ENCODE peak calls at places on chromosomes 7 and 10, in ten cellular contexts. U, B, S, J, I, Y, P, C, F and R are unnamed samples.

GRCh38 chr7:129468547-129468946 is 33.8 kb upstream of the SMKR1 start:
- DNase-seq in U (no peak), B (no peak), S (no peak), J (no peak), I (no peak), Y (no peak), P (no peak), C (no peak), F (no peak), R (peak)

GRCh38 chr7:101258243-101258731 is 13.4 kb upstream of the FIS1 start:
- DNase-seq in U (peak), B (no peak), S (no peak), J (no peak), I (no peak), Y (no peak), P (peak), C (no peak), F (no peak), R (no peak)

GRCh38 chr10:132873395-132873794 is 69.0 kb downstream of the CFAP46 start:
- DNase-seq in U (no peak), B (no peak), S (no peak), J (no peak), I (no peak), Y (no peak), P (no peak), C (no peak), F (no peak), R (no peak)

GRCh38 chr7:134660961-134661376 is 14.3 kb downstream of the BPGM start:
- DNase-seq in U (peak), B (no peak), S (no peak), J (no peak), I (no peak), Y (peak), P (peak), C (peak), F (peak), R (no peak)

GRCh38 chr10:51729822-51730530 is 30.6 kb upstream of the CSTF2T start:
- DNase-seq in U (no peak), B (no peak), S (no peak), J (no peak), I (no peak), Y (no peak), P (no peak), C (no peak), F (no peak), R (no peak)

GRCh38 chr7:68684246-68684850 is 913.9 kb upstream of the AUTS2 start:
- DNase-seq in U (peak), B (no peak), S (no peak), J (no peak), I (no peak), Y (peak), P (no peak), C (no peak), F (no peak), R (no peak)

GRCh38 chr10:73905256-73906018 is 5.5 kb upstream of the PLAU start:
- DNase-seq in U (no peak), B (no peak), S (no peak), J (no peak), I (no peak), Y (no peak), P (no peak), C (no peak), F (no peak), R (no peak)

GRCh38 chr10:21015838-21016237 is 118.7 kb upstream of the NEBL start:
- DNase-seq in U (no peak), B (no peak), S (no peak), J (no peak), I (no peak), Y (no peak), P (no peak), C (no peak), F (no peak), R (peak)

GRCh38 chr10:123993534-123994416 is 99.6 kb downstream of the CHST15 start:
- DNase-seq in U (no peak), B (no peak), S (peak), J (no peak), I (no peak), Y (no peak), P (no peak), C (no peak), F (no peak), R (no peak)

GRCh38 chr7:38929460-38930171 is 20.6 kb upstream of the VPS41 start:
- DNase-seq in U (no peak), B (no peak), S (no peak), J (no peak), I (no peak), Y (peak), P (peak), C (peak), F (no peak), R (no peak)

GRCh38 chr7:90766814-90767564 is 170.9 kb downstream of the CDK14 start:
- DNase-seq in U (peak), B (no peak), S (peak), J (no peak), I (no peak), Y (peak), P (peak), C (peak), F (peak), R (no peak)

GRCh38 chr10:408223-408622 is 273.0 kb downstream of the ZMYND11 start:
- DNase-seq in U (peak), B (no peak), S (no peak), J (peak), I (no peak), Y (no peak), P (peak), C (no peak), F (no peak), R (no peak)

GRCh38 chr7:135998081-135998480 is 20.9 kb upstream of the MTPN start:
- DNase-seq in U (peak), B (no peak), S (no peak), J (no peak), I (no peak), Y (no peak), P (peak), C (no peak), F (no peak), R (no peak)

GRCh38 chr7:131145026-131145425 is 182.7 kb upstream of the MKLN1 start:
- DNase-seq in U (peak), B (no peak), S (no peak), J (no peak), I (no peak), Y (no peak), P (no peak), C (peak), F (no peak), R (no peak)

GRCh38 chr10:68550747-68551411 is 9.3 kb upstream of the TET1 start:
- DNase-seq in U (peak), B (peak), S (peak), J (peak), I (peak), Y (peak), P (peak), C (peak), F (peak), R (peak)

GRCh38 chr7:144090667-144091066 is 4.6 kb downstream of the OR2A12 start:
- DNase-seq in U (no peak), B (no peak), S (no peak), J (no peak), I (no peak), Y (no peak), P (no peak), C (no peak), F (no peak), R (no peak)

GRCh38 chr7:7607010-7607409 is 33.5 kb upstream of the UMAD1 start:
- DNase-seq in U (no peak), B (no peak), S (no peak), J (no peak), I (no peak), Y (no peak), P (no peak), C (no peak), F (no peak), R (no peak)

GRCh38 chr7:159159731-159160130 is 15.1 kb upstream of the VIPR2 start:
- DNase-seq in U (no peak), B (no peak), S (no peak), J (no peak), I (no peak), Y (no peak), P (no peak), C (no peak), F (no peak), R (no peak)

GRCh38 chr10:46231087-46231486 is 55.7 kb upstream of the ANTXRL start:
- DNase-seq in U (no peak), B (no peak), S (no peak), J (no peak), I (no peak), Y (no peak), P (no peak), C (no peak), F (no peak), R (no peak)

GRCh38 chr10:30637881-30638467 is 8.4 kb upstream of the LYZL2 start:
- DNase-seq in U (peak), B (no peak), S (no peak), J (peak), I (no peak), Y (peak), P (peak), C (peak), F (peak), R (no peak)

GRCh38 chr10:125375210-125375609 is 214.8 kb upstream of the CTBP2 start:
- DNase-seq in U (no peak), B (no peak), S (no peak), J (no peak), I (no peak), Y (no peak), P (no peak), C (peak), F (no peak), R (no peak)

GRCh38 chr10:110323503-110323902 is 18.8 kb upstream of the SMNDC1 start:
- DNase-seq in U (peak), B (no peak), S (no peak), J (no peak), I (no peak), Y (peak), P (peak), C (peak), F (peak), R (no peak)

GRCh38 chr7:39741942-39742623 is 118.7 kb downstream of the RALA start:
- DNase-seq in U (peak), B (no peak), S (peak), J (no peak), I (peak), Y (peak), P (peak), C (peak), F (peak), R (peak)

GRCh38 chr10:74231375-74231774 is 80.4 kb downstream of the ADK start:
- DNase-seq in U (peak), B (no peak), S (no peak), J (no peak), I (no peak), Y (peak), P (no peak), C (peak), F (peak), R (no peak)

GRCh38 chr10:112815238-112816032 is 134.6 kb upstream of the TCF7L2 start:
- DNase-seq in U (peak), B (no peak), S (no peak), J (no peak), I (no peak), Y (peak), P (peak), C (peak), F (peak), R (no peak)

GRCh38 chr10:28679941-28680752 is 2.8 kb downstream of the BAMBI start:
- DNase-seq in U (no peak), B (no peak), S (peak), J (no peak), I (no peak), Y (peak), P (no peak), C (peak), F (no peak), R (no peak)

GRCh38 chr10:132111871-132112341 is 46.2 kb downstream of the JAKMIP3 start:
- DNase-seq in U (no peak), B (no peak), S (no peak), J (no peak), I (no peak), Y (no peak), P (no peak), C (no peak), F (no peak), R (no peak)

GRCh38 chr10:118543714-118544400 is 51.6 kb downstream of the PRLHR start:
- DNase-seq in U (peak), B (no peak), S (peak), J (no peak), I (peak), Y (peak), P (peak), C (peak), F (peak), R (peak)

GRCh38 chr10:125370578-125370977 is 210.2 kb upstream of the CTBP2 start:
- DNase-seq in U (no peak), B (no peak), S (no peak), J (no peak), I (no peak), Y (no peak), P (no peak), C (no peak), F (no peak), R (no peak)

GRCh38 chr7:155470686-155471638 is 13.0 kb downstream of the EN2 start:
- DNase-seq in U (peak), B (no peak), S (peak), J (no peak), I (no peak), Y (no peak), P (no peak), C (no peak), F (no peak), R (no peak)

GRCh38 chr10:119803264-119803663 is 69.4 kb downstream of the MCMBP start:
- DNase-seq in U (peak), B (no peak), S (no peak), J (no peak), I (no peak), Y (peak), P (peak), C (peak), F (peak), R (no peak)

GRCh38 chr10:131625041-131625440 is 275.8 kb upstream of the PPP2R2D start:
- DNase-seq in U (no peak), B (no peak), S (no peak), J (no peak), I (no peak), Y (no peak), P (no peak), C (no peak), F (no peak), R (no peak)

DNA sequence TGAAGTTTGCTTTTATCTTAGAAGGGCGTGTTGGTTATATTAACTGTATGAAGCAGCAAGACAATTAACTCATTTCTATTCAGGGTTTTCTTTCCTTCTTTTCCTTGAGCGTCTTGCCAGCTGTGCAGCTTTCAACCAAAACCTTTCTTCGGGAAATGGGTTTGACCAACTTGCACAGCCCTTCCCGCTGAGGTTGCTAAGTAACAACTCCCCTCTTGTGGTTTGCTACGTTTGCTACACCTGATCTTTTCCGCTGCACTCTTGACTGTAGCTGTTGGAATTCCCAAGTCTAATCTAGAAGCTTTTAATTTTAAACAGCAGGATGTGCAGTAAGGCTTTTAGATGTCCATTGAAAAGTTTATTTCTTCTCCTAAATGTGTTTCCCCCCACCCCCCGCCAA is 116.9 kb downstream of the CDCA7L start:
- DNase-seq in U (no peak), B (no peak), S (no peak), J (no peak), I (no peak), Y (no peak), P (no peak), C (no peak), F (no peak), R (peak)
- TF ChIP-seq CTCF in U (no peak), B (no peak), S (no peak), J (no peak), I (no peak), Y (no peak), P (no peak), C (no peak), F (no peak), R (no peak)

GRCh38 chr7:76053461-76053860 is 5.6 kb downstream of the MDH2 start:
- DNase-seq in U (no peak), B (no peak), S (no peak), J (no peak), I (no peak), Y (no peak), P (no peak), C (no peak), F (no peak), R (peak)
- H3K4me3 ChIP-seq in U (no peak), B (no peak), S (no peak), J (no peak), I (no peak), Y (no peak), P (no peak), C (no peak), F (no peak), R (no peak)

GRCh38 chr10:79387466-79387973 is 40.3 kb downstream of the PPIF start:
- DNase-seq in U (no peak), B (no peak), S (peak), J (no peak), I (no peak), Y (no peak), P (no peak), C (peak), F (no peak), R (no peak)

GRCh38 chr10:79386637-79387465 is 39.6 kb downstream of the PPIF start:
- DNase-seq in U (peak), B (peak), S (peak), J (no peak), I (no peak), Y (no peak), P (no peak), C (peak), F (no peak), R (no peak)

GRCh38 chr10:79385392-79385795 is 38.1 kb downstream of the PPIF start:
- DNase-seq in U (no peak), B (no peak), S (peak), J (no peak), I (no peak), Y (no peak), P (no peak), C (no peak), F (no peak), R (no peak)

GRCh38 chr10:79384773-79385391 is 37.6 kb downstream of the PPIF start:
- DNase-seq in U (no peak), B (no peak), S (peak), J (no peak), I (no peak), Y (no peak), P (no peak), C (no peak), F (no peak), R (no peak)

DNA sequence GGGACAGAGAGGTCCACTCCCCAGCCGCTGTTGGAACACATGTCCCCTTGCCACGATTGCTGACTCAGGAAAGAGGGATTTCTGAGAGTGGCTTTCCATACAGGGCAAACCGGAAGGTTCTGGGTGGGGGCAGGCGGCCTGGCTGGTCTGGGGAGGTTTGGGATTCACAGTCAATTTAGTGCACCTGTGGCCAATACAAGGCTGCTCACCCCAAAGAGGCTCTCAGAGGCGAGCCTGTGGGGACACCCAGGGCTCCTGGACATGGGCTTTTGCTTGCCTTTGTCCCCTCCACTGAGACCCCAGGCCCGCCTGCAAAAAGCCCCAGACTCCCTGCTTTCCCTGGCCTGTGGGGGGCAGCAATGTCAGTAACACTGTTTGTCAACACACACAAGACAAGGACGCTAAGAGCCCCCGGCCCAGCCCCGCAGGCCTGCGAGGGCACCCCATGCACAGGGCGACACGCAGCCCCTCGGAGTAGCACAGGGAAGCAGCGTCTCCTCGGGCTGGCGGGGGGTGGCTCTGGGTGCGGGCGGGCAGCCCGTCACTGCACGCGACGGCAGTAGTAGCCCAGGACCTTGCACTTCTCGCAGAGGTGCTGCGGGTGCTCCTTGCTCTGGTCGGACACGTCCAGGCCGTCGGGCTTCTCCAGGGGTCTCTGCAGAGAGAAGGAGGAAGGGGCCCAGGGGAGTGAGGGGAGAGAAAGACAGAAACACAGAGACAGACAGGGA is 38.7 kb downstream of the PPIF start:
- DNase-seq in U (no peak), B (no peak), S (peak), J (no peak), I (no peak), Y (no peak), P (no peak), C (peak), F (no peak), R (no peak)
- TF ChIP-seq CTCF in U (no peak), B (no peak), S (no peak), J (peak), I (peak), Y (no peak), P (no peak), C (peak), F (peak), R (no peak)

GRCh38 chr10:43942096-43942885 is 293.6 kb upstream of the ZNF32 start:
- DNase-seq in U (no peak), B (no peak), S (peak), J (no peak), I (no peak), Y (no peak), P (peak), C (no peak), F (no peak), R (no peak)
- H3K4me3 ChIP-seq in U (no peak), B (no peak), S (no peak), J (no peak), I (no peak), Y (no peak), P (no peak), C (no peak), F (no peak), R (no peak)

GRCh38 chr10:117163061-117163953 is 25.2 kb upstream of the VAX1 start:
- DNase-seq in U (no peak), B (no peak), S (peak), J (no peak), I (no peak), Y (no peak), P (no peak), C (no peak), F (no peak), R (no peak)
- TF ChIP-seq CTCF in U (no peak), B (no peak), S (peak), J (no peak), I (no peak), Y (no peak), P (no peak), C (no peak), F (peak), R (no peak)

GRCh38 chr10:95275726-95276366 is 15.0 kb downstream of the PDLIM1 start:
- DNase-seq in U (peak), B (no peak), S (no peak), J (no peak), I (no peak), Y (peak), P (peak), C (peak), F (peak), R (no peak)
- H3K4me3 ChIP-seq in U (no peak), B (no peak), S (no peak), J (no peak), I (no peak), Y (no peak), P (no peak), C (no peak), F (no peak), R (no peak)

GRCh38 chr7:26280723-26281122 is 10.9 kb upstream of the SNX10 start:
- DNase-seq in U (no peak), B (no peak), S (no peak), J (no peak), I (no peak), Y (no peak), P (no peak), C (no peak), F (no peak), R (no peak)

GRCh38 chr7:26279405-26279804 is 12.3 kb upstream of the SNX10 start:
- DNase-seq in U (peak), B (no peak), S (no peak), J (no peak), I (no peak), Y (no peak), P (peak), C (no peak), F (no peak), R (peak)

GRCh38 chr7:26280097-26280496 is 11.6 kb upstream of the SNX10 start:
- DNase-seq in U (no peak), B (no peak), S (no peak), J (no peak), I (no peak), Y (no peak), P (no peak), C (no peak), F (no peak), R (no peak)

GRCh38 chr7:26275213-26275612 is 16.4 kb upstream of the SNX10 start:
- DNase-seq in U (no peak), B (no peak), S (no peak), J (no peak), I (no peak), Y (no peak), P (no peak), C (no peak), F (no peak), R (no peak)

DNA sequence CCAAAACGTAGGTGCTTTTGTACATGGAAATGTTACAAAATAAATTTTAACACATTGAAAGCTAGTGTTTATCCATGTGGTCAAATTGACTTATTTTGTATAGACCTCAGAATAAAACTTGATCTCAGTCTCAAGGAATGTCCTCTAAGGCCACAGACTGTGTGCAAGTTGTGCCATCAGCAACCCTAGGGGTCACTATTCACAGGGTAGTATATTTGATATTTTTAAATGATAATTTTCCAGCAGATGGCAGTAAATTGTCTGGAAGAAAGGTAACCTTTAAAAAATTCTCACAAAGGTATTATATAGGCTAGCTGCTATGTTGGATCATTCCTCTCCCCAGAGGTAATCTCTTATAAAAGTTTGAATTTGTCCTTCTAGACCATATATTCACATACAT is 12.9 kb upstream of the SNX10 start:
- DNase-seq in U (peak), B (no peak), S (peak), J (no peak), I (no peak), Y (no peak), P (no peak), C (peak), F (no peak), R (peak)
- TF ChIP-seq CTCF in U (peak), B (no peak), S (peak), J (no peak), I (peak), Y (peak), P (no peak), C (peak), F (peak), R (no peak)